ENCODE peak calls at places on chromosomes 3 and 15, in seven cellular contexts. N is GM12892, P is breast epithelium, J is transverse colon, O is GM23338, A is upper lobe of left lung, Z is suprapubic skin. I is an unnamed sample.

GRCh38 chr15:90845201-90845949 is 23.0 kb upstream of the FURIN start:
- DNase-seq in N (no peak), P (no peak), J (peak; percentile 29), O (no peak), A (no peak), Z (no peak), I (no peak)

GRCh38 chr3:147744967-147745366 is 335.8 kb downstream of the ZIC1 start:
- DNase-seq in N (no peak), P (no peak), J (no peak), O (no peak), A (no peak), Z (no peak), I (no peak)

GRCh38 chr3:46093327-46093932 is 66.1 kb upstream of the XCR1 start:
- DNase-seq in N (no peak), P (no peak), J (no peak), O (no peak), A (no peak), Z (no peak), I (no peak)

GRCh38 chr3:10762116-10762515 is 53.9 kb upstream of the SLC6A11 start:
- DNase-seq in N (no peak), P (no peak), J (no peak), O (no peak), A (no peak), Z (no peak), I (no peak)

GRCh38 chr3:182105875-182106274 is 394.1 kb downstream of the SOX2 start:
- DNase-seq in N (no peak), P (no peak), J (no peak), O (no peak), A (no peak), Z (no peak), I (no peak)

GRCh38 chr3:189652042-189652441 is 20.9 kb downstream of the TP63 start:
- DNase-seq in N (no peak), P (no peak), J (no peak), O (peak; percentile 62), A (no peak), Z (no peak), I (no peak)

GRCh38 chr3:47617061-47618010 is 38.7 kb upstream of the CSPG5 start:
- DNase-seq in N (no peak), P (no peak), J (no peak), O (no peak), A (no peak), Z (no peak), I (no peak)

GRCh38 chr3:74267583-74268184 is 346.8 kb downstream of the CNTN3 start:
- DNase-seq in N (no peak), P (no peak), J (peak; percentile 19), O (peak; percentile 91), A (no peak), Z (no peak), I (no peak)

GRCh38 chr3:29283297-29283681 is 2.4 kb downstream of the RBMS3 start:
- DNase-seq in N (no peak), P (no peak), J (no peak), O (no peak), A (no peak), Z (no peak), I (no peak)

GRCh38 chr15:50940506-50940905 is 32.0 kb downstream of the AP4E1 start:
- DNase-seq in N (no peak), P (no peak), J (no peak), O (no peak), A (no peak), Z (no peak), I (no peak)

GRCh38 chr15:60343221-60343970 is 54.4 kb downstream of the ANXA2 start:
- DNase-seq in N (no peak), P (no peak), J (no peak), O (no peak), A (no peak), Z (no peak), I (no peak)

GRCh38 chr15:60346653-60347052 is 51.1 kb downstream of the ANXA2 start:
- DNase-seq in N (no peak), P (no peak), J (no peak), O (no peak), A (no peak), Z (no peak), I (no peak)

GRCh38 chr15:60346077-60346476 is 51.7 kb downstream of the ANXA2 start:
- DNase-seq in N (no peak), P (no peak), J (no peak), O (no peak), A (no peak), Z (no peak), I (no peak)

GRCh38 chr15:60345616-60346015 is 52.2 kb downstream of the ANXA2 start:
- DNase-seq in N (no peak), P (no peak), J (no peak), O (no peak), A (no peak), Z (no peak), I (no peak)

GRCh38 chr15:60344987-60345386 is 52.8 kb downstream of the ANXA2 start:
- DNase-seq in N (no peak), P (no peak), J (no peak), O (no peak), A (no peak), Z (no peak), I (no peak)
- TF ChIP-seq POLR2AphosphoS5 in N (no peak), P (no peak), J (no peak), O (no peak), A (no peak), Z (no peak), I (no peak)

GRCh38 chr15:63504247-63504978 is at the start of gene USP3:
- DNase-seq in N (peak; percentile 64), P (peak; percentile 94), J (peak; percentile 97), O (peak; percentile 97), A (peak; percentile 98), Z (peak; percentile 96), I (peak; percentile 98)

GRCh38 chr15:63505842-63506222 is 1.4 kb downstream of the USP3 start:
- DNase-seq in N (no peak), P (no peak), J (no peak), O (no peak), A (no peak), Z (no peak), I (no peak)

GRCh38 chr15:63506537-63507035 is 2.2 kb downstream of the USP3 start:
- DNase-seq in N (no peak), P (no peak), J (no peak), O (no peak), A (no peak), Z (no peak), I (no peak)

GRCh38 chr15:63503739-63504246 is 600 bp upstream of the USP3 start:
- DNase-seq in N (no peak), P (peak; percentile 70), J (peak; percentile 77), O (peak; percentile 86), A (no peak), Z (no peak), I (peak; percentile 86)

DNA sequence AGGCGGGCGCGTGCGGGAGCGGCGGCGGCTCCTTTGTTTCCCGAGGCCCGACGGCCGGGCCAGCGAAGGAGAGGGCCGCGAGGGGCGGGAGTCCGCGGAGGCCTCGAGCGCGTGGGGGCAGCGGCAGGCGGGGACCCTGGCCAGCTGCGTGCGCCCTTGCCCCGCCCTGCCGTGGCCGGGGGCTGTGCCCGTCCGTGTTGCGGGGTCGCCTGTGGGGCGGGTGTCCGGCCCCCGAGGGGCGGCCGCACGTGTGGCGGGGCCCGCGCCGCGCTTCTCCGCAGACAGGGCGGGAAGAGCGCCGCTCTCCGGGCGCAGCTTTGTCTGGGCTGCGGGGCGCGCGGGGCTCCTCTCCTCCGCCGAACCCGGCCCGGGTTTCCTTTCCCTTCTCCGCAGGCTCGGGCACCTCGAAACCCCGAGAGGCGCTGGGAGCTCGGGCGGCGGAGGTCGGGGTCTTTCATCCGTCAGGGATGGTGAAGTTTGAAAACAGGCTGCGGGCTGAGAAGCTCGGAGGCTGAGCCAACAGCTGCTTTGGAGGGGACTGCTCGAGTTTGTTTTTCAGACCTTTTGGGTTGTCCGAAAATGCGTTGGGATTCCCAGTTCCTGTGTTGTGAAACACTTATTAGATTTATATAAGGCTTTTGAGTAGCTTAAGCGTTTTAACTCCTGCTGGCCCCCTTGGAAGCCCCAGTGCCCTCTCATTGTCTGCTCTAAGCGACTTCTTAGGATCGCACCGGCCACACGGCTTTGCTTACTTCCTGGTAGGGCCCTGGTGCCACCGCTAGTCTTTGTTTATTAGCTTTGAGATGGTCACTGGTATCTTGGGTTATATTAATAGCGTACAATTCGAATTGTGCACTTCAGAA is 817 bp downstream of the USP3 start:
- DNase-seq in N (no peak), P (peak; percentile 54), J (peak; percentile 80), O (peak; percentile 70), A (peak; percentile 93), Z (no peak), I (peak; percentile 82)
- TF ChIP-seq POLR2AphosphoS5 in N (no peak), P (peak; percentile 46), J (no peak), O (no peak), A (no peak), Z (no peak), I (peak; percentile 28)

DNA sequence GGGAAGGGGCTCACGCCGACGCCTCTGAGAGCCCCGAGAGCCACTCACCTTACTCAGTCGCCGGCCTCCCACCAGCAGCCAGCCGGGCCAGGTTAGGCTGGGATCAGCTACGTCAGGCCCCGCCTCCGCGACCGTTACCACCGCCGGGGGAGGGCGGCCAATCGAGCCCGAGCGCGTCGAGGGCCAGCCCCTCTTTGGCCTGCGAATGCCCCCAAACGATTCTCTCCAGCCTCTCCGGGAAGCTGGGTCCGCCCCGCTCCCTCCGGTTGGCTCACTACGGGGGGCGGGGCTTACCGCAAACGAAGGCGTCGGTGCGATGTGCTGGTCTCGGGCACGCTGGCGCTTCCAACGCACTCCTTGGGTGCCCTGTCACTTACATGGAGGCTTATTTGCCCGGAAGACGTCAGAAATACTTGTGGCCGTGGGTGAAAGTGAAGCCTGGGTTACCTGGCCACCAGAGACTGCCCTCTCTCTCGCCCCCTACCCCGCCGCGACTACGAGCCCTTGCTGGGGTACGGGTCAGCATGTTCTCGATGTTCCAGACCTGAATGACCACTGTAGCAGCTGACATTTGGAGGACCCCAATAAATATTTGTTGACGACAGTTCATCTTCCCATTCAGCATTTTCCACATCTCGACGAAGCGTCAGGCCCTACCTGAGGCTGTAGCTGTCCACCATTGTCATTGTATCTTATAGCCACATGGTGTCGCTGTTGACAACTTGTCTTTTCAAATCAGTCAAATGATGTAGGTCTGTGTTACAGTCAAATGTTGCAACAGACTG is at the start of gene CEP70:
- DNase-seq in N (peak; percentile 44), P (peak; percentile 94), J (peak; percentile 96), O (peak; percentile 98), A (peak; percentile 97), Z (peak; percentile 95), I (peak; percentile 98)
- TF ChIP-seq POLR2AphosphoS5 in N (no peak), P (peak; percentile 95), J (peak; percentile 93), O (peak; percentile 87), A (peak; percentile 44), Z (no peak), I (peak; percentile 88)

DNA sequence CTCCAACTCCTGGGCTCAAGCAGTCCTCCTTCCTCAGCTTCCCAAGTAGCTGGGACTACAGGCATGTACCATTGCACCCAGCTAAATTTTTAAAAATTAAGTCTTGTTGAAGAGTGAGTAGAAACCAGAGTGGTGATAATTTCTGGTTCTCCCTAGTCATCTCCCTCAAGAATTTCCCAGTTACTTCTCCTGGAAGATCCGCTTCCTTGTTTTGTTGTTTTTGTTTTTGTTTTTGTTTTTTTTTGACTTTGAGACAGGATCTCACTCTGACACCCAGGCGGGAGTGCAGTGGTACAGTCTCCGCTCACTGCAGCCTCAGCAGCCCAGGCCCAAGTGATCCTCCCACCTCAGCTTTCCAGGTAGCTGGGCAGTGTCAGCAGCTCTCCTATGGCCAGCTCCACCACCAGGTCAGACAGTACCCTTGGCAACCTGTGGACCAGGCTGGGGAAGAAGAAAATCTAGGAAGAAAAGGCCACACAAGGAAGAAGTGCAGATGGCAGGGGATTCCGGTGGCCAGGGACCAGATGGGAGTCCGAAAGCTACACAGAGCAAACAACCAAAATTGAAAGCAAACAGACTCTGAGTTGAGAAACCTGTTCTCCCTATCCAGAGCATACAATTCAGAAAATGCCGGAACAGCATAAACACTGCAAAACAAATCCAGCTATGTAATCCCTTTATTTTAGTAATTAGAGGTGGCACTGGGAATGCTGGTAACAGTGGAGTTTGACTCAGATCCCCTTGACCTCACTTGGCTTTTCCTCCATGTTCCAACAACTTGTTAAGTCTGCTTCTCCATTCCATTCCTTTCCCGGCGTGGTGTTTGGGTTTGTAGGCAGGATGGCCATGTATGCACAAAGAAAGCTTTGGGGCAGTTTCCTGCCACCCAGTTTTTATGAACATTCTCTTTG is 266.6 kb upstream of the CTDSPL start:
- DNase-seq in N (no peak), P (no peak), J (no peak), O (no peak), A (no peak), Z (no peak), I (no peak)
- TF ChIP-seq POLR2AphosphoS5 in N (no peak), P (no peak), J (no peak), O (no peak), A (no peak), Z (no peak), I (no peak)